ENCODE peak calls at places on chromosomes 13 and 19, in four cellular contexts. One of them, this sample, is unnamed.

GRCh38 chr19:49738242-49738641 is 24.9 kb downstream of the TSKS start:
- ATAC-seq in Right ventricle myocardium superior: no peak
- ATAC-seq in pancreas: no peak
- ATAC-seq in omental fat pad: no peak
- ATAC-seq in this sample: no peak

GRCh38 chr13:28037399-28037798 is 48.9 kb upstream of the URAD start:
- ATAC-seq in Right ventricle myocardium superior: no peak
- ATAC-seq in pancreas: no peak
- ATAC-seq in omental fat pad: no peak
- ATAC-seq in this sample: no peak

GRCh38 chr19:54352546-54352945 is 12.2 kb downstream of the LAIR1 start:
- ATAC-seq in Right ventricle myocardium superior: no peak
- ATAC-seq in omental fat pad: no peak
- ATAC-seq in pancreas: no peak
- ATAC-seq in this sample: no peak

GRCh38 chr19:35332817-35333216 is 3.8 kb downstream of the CD22 start:
- ATAC-seq in omental fat pad: no peak
- ATAC-seq in pancreas: no peak
- ATAC-seq in Right ventricle myocardium superior: no peak
- ATAC-seq in this sample: no peak

GRCh38 chr13:21638319-21639282 is 32.3 kb upstream of the FGF9 start:
- ATAC-seq in Right ventricle myocardium superior: no peak
- ATAC-seq in omental fat pad: peak; percentile 18
- ATAC-seq in pancreas: peak; percentile 49
- ATAC-seq in this sample: peak; percentile 37

GRCh38 chr19:17391371-17392151 is 2.4 kb downstream of the CCDC194 start:
- ATAC-seq in Right ventricle myocardium superior: no peak
- ATAC-seq in pancreas: no peak
- ATAC-seq in omental fat pad: no peak
- ATAC-seq in this sample: peak; percentile 4

GRCh38 chr19:46493236-46494114 is 2.2 kb downstream of the PNMA8B start:
- ATAC-seq in pancreas: no peak
- ATAC-seq in Right ventricle myocardium superior: peak; percentile 51
- ATAC-seq in omental fat pad: no peak
- ATAC-seq in this sample: no peak

GRCh38 chr13:95880346-95880745 is 172.9 kb downstream of the UGGT2 start:
- ATAC-seq in pancreas: no peak
- ATAC-seq in omental fat pad: no peak
- ATAC-seq in Right ventricle myocardium superior: no peak
- ATAC-seq in this sample: no peak

GRCh38 chr13:51562011-51562671 is 22.1 kb upstream of the WDFY2 start:
- ATAC-seq in Right ventricle myocardium superior: peak; percentile 58
- ATAC-seq in omental fat pad: no peak
- ATAC-seq in pancreas: no peak
- ATAC-seq in this sample: no peak

GRCh38 chr19:3469638-3470499 is 10.5 kb downstream of the SMIM24 start:
- ATAC-seq in pancreas: peak; percentile 6
- ATAC-seq in Right ventricle myocardium superior: peak; percentile 7
- ATAC-seq in omental fat pad: no peak
- ATAC-seq in this sample: no peak

GRCh38 chr19:2952953-2953481 is 8.2 kb upstream of the ZNF77 start:
- ATAC-seq in pancreas: peak; percentile 64
- ATAC-seq in Right ventricle myocardium superior: no peak
- ATAC-seq in omental fat pad: peak; percentile 22
- ATAC-seq in this sample: no peak

GRCh38 chr13:34533941-34534340 is 408.1 kb upstream of the NBEA start:
- ATAC-seq in omental fat pad: no peak
- ATAC-seq in pancreas: no peak
- ATAC-seq in Right ventricle myocardium superior: no peak
- ATAC-seq in this sample: no peak

GRCh38 chr13:42876270-42876714 is 94.9 kb downstream of the FAM216B start:
- ATAC-seq in omental fat pad: no peak
- ATAC-seq in Right ventricle myocardium superior: no peak
- ATAC-seq in pancreas: no peak
- ATAC-seq in this sample: no peak

GRCh38 chr13:64684685-64685431 is 2545.3 kb downstream of the PCDH9 start:
- ATAC-seq in omental fat pad: no peak
- ATAC-seq in Right ventricle myocardium superior: no peak
- ATAC-seq in pancreas: no peak
- ATAC-seq in this sample: no peak

GRCh38 chr19:35117791-35118190 is 2.2 kb downstream of the FXYD3 start:
- ATAC-seq in Right ventricle myocardium superior: no peak
- ATAC-seq in pancreas: no peak
- ATAC-seq in omental fat pad: no peak
- ATAC-seq in this sample: no peak

GRCh38 chr13:48890386-48890785 is 85.3 kb upstream of the FNDC3A start:
- ATAC-seq in pancreas: no peak
- ATAC-seq in Right ventricle myocardium superior: no peak
- ATAC-seq in omental fat pad: no peak
- ATAC-seq in this sample: no peak

GRCh38 chr13:93539914-93540313 is 313.3 kb downstream of the GPC6 start:
- ATAC-seq in Right ventricle myocardium superior: no peak
- ATAC-seq in omental fat pad: no peak
- ATAC-seq in pancreas: no peak
- ATAC-seq in this sample: no peak

GRCh38 chr13:107743100-107743499 is 472.2 kb downstream of the LIG4 start:
- ATAC-seq in pancreas: no peak
- ATAC-seq in omental fat pad: no peak
- ATAC-seq in Right ventricle myocardium superior: no peak
- ATAC-seq in this sample: peak; percentile 67

GRCh38 chr13:80274643-80275042 is 66.3 kb downstream of the SPRY2 start:
- ATAC-seq in Right ventricle myocardium superior: no peak
- ATAC-seq in omental fat pad: no peak
- ATAC-seq in pancreas: no peak
- ATAC-seq in this sample: no peak

GRCh38 chr13:113579686-113580085 is 4.9 kb upstream of the TFDP1 start:
- ATAC-seq in omental fat pad: no peak
- ATAC-seq in Right ventricle myocardium superior: no peak
- ATAC-seq in pancreas: no peak
- ATAC-seq in this sample: no peak

GRCh38 chr19:5152013-5152763 is 183.3 kb downstream of the KDM4B start:
- ATAC-seq in Right ventricle myocardium superior: no peak
- ATAC-seq in omental fat pad: no peak
- ATAC-seq in pancreas: no peak
- ATAC-seq in this sample: no peak

GRCh38 chr19:1651548-1652394 is 644 bp downstream of the TCF3 start:
- ATAC-seq in Right ventricle myocardium superior: peak; percentile 13
- ATAC-seq in omental fat pad: no peak
- ATAC-seq in pancreas: peak; percentile 1
- ATAC-seq in this sample: peak; percentile 18

GRCh38 chr19:38918526-38918925 is 6.5 kb upstream of the CCER2 start:
- ATAC-seq in omental fat pad: no peak
- ATAC-seq in Right ventricle myocardium superior: no peak
- ATAC-seq in pancreas: no peak
- ATAC-seq in this sample: no peak

GRCh38 chr13:99992912-99993311 is 11.3 kb downstream of the ZIC2 start:
- ATAC-seq in pancreas: no peak
- ATAC-seq in omental fat pad: no peak
- ATAC-seq in Right ventricle myocardium superior: no peak
- ATAC-seq in this sample: no peak

GRCh38 chr13:66969291-66969690 is 260.8 kb downstream of the PCDH9 start:
- ATAC-seq in pancreas: no peak
- ATAC-seq in Right ventricle myocardium superior: no peak
- ATAC-seq in omental fat pad: no peak
- ATAC-seq in this sample: no peak

GRCh38 chr13:113802090-113802531 is 43.1 kb downstream of the TMEM255B start:
- ATAC-seq in Right ventricle myocardium superior: peak; percentile 72
- ATAC-seq in pancreas: peak; percentile 29
- ATAC-seq in omental fat pad: no peak
- ATAC-seq in this sample: peak; percentile 93

GRCh38 chr19:51600940-51601575 is 29.1 kb downstream of the SIGLEC5 start:
- ATAC-seq in pancreas: no peak
- ATAC-seq in Right ventricle myocardium superior: no peak
- ATAC-seq in omental fat pad: no peak
- ATAC-seq in this sample: no peak

GRCh38 chr19:10290439-10290875 is 705 bp downstream of the ICAM5 start:
- ATAC-seq in omental fat pad: no peak
- ATAC-seq in Right ventricle myocardium superior: no peak
- ATAC-seq in pancreas: no peak
- ATAC-seq in this sample: peak; percentile 0